ENCODE peak calls at places on chromosomes 3 and 15, in eight cellular contexts. Y is pancreas, B is RCC 7860, T is A549, P is non-pigmented ciliary epithelial cell, N is NCI-H187, U is mesothelial cell of epicardium, I is T follicular helper cell. H is an unnamed sample.

GRCh38 chr15:62877276-62877857 is 165.2 kb upstream of the TPM1 start:
- DNase-seq in Y (no peak), P (no peak), I (no peak), N (no peak), T (no peak), U (no peak), B (no peak), H (no peak)

GRCh38 chr3:189947948-189948723 is 172.6 kb downstream of the P3H2 start:
- DNase-seq in P (no peak), B (peak), Y (no peak), I (no peak), T (no peak), U (no peak), N (peak), H (no peak)

GRCh38 chr15:63362873-63363272 is 18.8 kb downstream of the CA12 start:
- DNase-seq in P (no peak), Y (no peak), U (no peak), T (no peak), I (no peak), N (no peak), B (no peak), H (no peak)

GRCh38 chr3:63960048-63960711 is 48.0 kb upstream of the SCAANT1 start:
- DNase-seq in P (no peak), N (no peak), Y (peak), B (peak), T (peak), I (no peak), U (no peak), H (peak)

GRCh38 chr15:62920569-62921502 is 121.7 kb upstream of the TPM1 start:
- DNase-seq in U (no peak), I (no peak), P (no peak), B (no peak), T (no peak), Y (no peak), N (no peak), H (no peak)

GRCh38 chr3:65597225-65597951 is 441.3 kb downstream of the MAGI1 start:
- DNase-seq in N (no peak), B (no peak), P (no peak), Y (no peak), U (peak), I (no peak), T (no peak), H (no peak)

GRCh38 chr3:105611304-105612192 is 244.8 kb downstream of the ALCAM start:
- DNase-seq in U (no peak), P (no peak), B (no peak), N (no peak), Y (peak), I (no peak), T (no peak), H (no peak)

GRCh38 chr15:98745650-98746374 is 97.5 kb downstream of the IGF1R start:
- DNase-seq in P (no peak), T (no peak), I (no peak), B (no peak), N (no peak), Y (no peak), U (no peak), H (no peak)

GRCh38 chr3:162605651-162606204 is 1109.1 kb downstream of the OTOL1 start:
- DNase-seq in B (no peak), Y (no peak), T (no peak), N (no peak), I (no peak), P (no peak), U (no peak), H (no peak)

GRCh38 chr3:188348445-188349244 is 194.7 kb downstream of the LPP start:
- DNase-seq in U (peak), P (peak), B (peak), T (peak), I (no peak), N (no peak), Y (peak), H (peak)

GRCh38 chr3:36792342-36792741 is 28.0 kb upstream of the DCLK3 start:
- DNase-seq in N (no peak), T (peak), I (no peak), U (no peak), B (no peak), P (peak), Y (no peak), H (no peak)

GRCh38 chr3:188421151-188421821 is 267.3 kb downstream of the LPP start:
- DNase-seq in Y (no peak), T (no peak), U (no peak), N (no peak), P (peak), B (peak), I (no peak), H (peak)

GRCh38 chr15:63041982-63042878 is at the start of gene TPM1:
- DNase-seq in P (peak), Y (peak), U (peak), T (peak), I (no peak), B (peak), N (no peak), H (no peak)

GRCh38 chr15:70034141-70034540 is 63.6 kb downstream of the TLE3 start:
- DNase-seq in P (no peak), T (no peak), N (no peak), B (no peak), I (no peak), Y (no peak), U (no peak), H (no peak)

GRCh38 chr3:177830411-177830849 is 633.1 kb upstream of the TBL1XR1 start:
- DNase-seq in N (peak), I (no peak), Y (no peak), B (no peak), P (peak), T (no peak), U (no peak), H (peak)

GRCh38 chr3:170033489-170033888 is 4.3 kb upstream of the GPR160 start:
- DNase-seq in U (no peak), I (peak), N (no peak), P (no peak), T (no peak), Y (no peak), B (no peak), H (no peak)

GRCh38 chr3:31532587-31533168 is at the start of gene STT3B:
- DNase-seq in Y (peak), I (peak), N (no peak), U (no peak), T (peak), P (no peak), B (peak), H (no peak)

GRCh38 chr15:67064607-67065530 is 533 bp upstream of the SMAD3 start:
- DNase-seq in N (no peak), I (no peak), T (no peak), Y (peak), U (peak), B (no peak), P (no peak), H (no peak)

GRCh38 chr15:69593488-69593887 is 140.9 kb downstream of the RPLP1 start:
- DNase-seq in T (no peak), P (no peak), U (no peak), N (no peak), I (no peak), B (no peak), Y (no peak), H (no peak)

GRCh38 chr3:183555541-183556081 is at the start of gene KLHL6:
- DNase-seq in Y (peak), N (no peak), T (no peak), B (no peak), I (peak), P (no peak), U (no peak), H (no peak)

GRCh38 chr15:41870689-41871081 is 23.2 kb downstream of the SPTBN5 start:
- DNase-seq in I (peak), P (peak), U (no peak), T (no peak), Y (no peak), N (no peak), B (peak), H (peak)

GRCh38 chr3:128911911-128912310 is 32.5 kb downstream of the ACAD9 start:
- DNase-seq in T (no peak), U (no peak), P (no peak), I (no peak), B (no peak), N (no peak), Y (no peak), H (no peak)

GRCh38 chr15:45555914-45556608 is 31.1 kb upstream of the BLOC1S6 start:
- DNase-seq in T (no peak), I (no peak), Y (no peak), U (no peak), P (no peak), N (no peak), B (no peak), H (no peak)

GRCh38 chr3:185270956-185271332 is 17.1 kb upstream of the EHHADH start:
- DNase-seq in B (no peak), N (no peak), I (no peak), U (no peak), T (no peak), Y (no peak), P (no peak), H (no peak)

GRCh38 chr15:35886765-35887164 is 340.8 kb upstream of the DPH6 start:
- DNase-seq in N (no peak), I (no peak), T (no peak), B (no peak), Y (no peak), U (no peak), P (peak), H (peak)

GRCh38 chr3:171620825-171621434 is 160.7 kb upstream of the TNIK start:
- DNase-seq in Y (no peak), P (peak), U (no peak), I (no peak), T (no peak), N (no peak), B (peak), H (peak)

GRCh38 chr3:18239674-18240073 is 185.5 kb downstream of the SATB1 start:
- DNase-seq in Y (no peak), I (no peak), U (no peak), P (no peak), B (no peak), T (no peak), N (no peak), H (no peak)

H was measured in HS-5.